ENCODE peak calls at places on chromosomes 5 and 9, in five cellular contexts. P, X, C, S and O are unnamed samples.

GRCh38 chr5:158552241-158552640 is 547.5 kb downstream of the EBF1 start:
- DNase-seq in S (no peak), C (no peak), P (no peak), X (no peak), O (no peak)

GRCh38 chr9:108377382-108377781 is 478.4 kb downstream of the ACTL7B start:
- DNase-seq in C (no peak), P (no peak), X (no peak), S (no peak), O (no peak)

GRCh38 chr9:93676310-93677054 is 100.1 kb downstream of the PHF2 start:
- DNase-seq in P (no peak), X (no peak), S (no peak), C (no peak), O (peak)

GRCh38 chr5:169152453-169152852 is 148.5 kb downstream of the SLIT3 start:
- DNase-seq in P (no peak), X (no peak), C (no peak), S (no peak), O (no peak)

GRCh38 chr5:68953151-68953884 is 140.5 kb upstream of the SLC30A5 start:
- DNase-seq in X (no peak), S (no peak), P (no peak), C (peak), O (no peak)

GRCh38 chr9:130311774-130312140 is 46.2 kb downstream of the HMCN2 start:
- DNase-seq in S (no peak), P (no peak), C (no peak), X (no peak), O (peak)

GRCh38 chr9:135353935-135354334 is 125.6 kb upstream of the PPP1R26 start:
- DNase-seq in X (no peak), C (no peak), P (no peak), S (no peak), O (no peak)

GRCh38 chr5:79962580-79963222 is 28.4 kb downstream of the MTX3 start:
- DNase-seq in P (no peak), X (no peak), S (peak), C (peak), O (no peak)

GRCh38 chr5:55897206-55897894 is 46.2 kb downstream of the IL31RA start:
- DNase-seq in S (no peak), P (no peak), C (no peak), X (no peak), O (no peak)

GRCh38 chr5:53603009-53603687 is 42.7 kb downstream of the NDUFS4 start:
- DNase-seq in X (no peak), C (no peak), P (no peak), S (no peak), O (peak)

GRCh38 chr5:78642701-78643100 is 5.9 kb downstream of the LHFPL2 start:
- DNase-seq in S (no peak), C (no peak), P (no peak), X (no peak), O (no peak)

GRCh38 chr5:102796014-102796413 is 40.9 kb downstream of the PAM start:
- DNase-seq in S (peak), C (no peak), X (no peak), P (no peak), O (no peak)

GRCh38 chr5:170630711-170631141 is 126.9 kb downstream of the KCNIP1 start:
- DNase-seq in X (peak), P (no peak), S (peak), C (no peak), O (no peak)

GRCh38 chr9:130246126-130246525 is 19.4 kb upstream of the HMCN2 start:
- DNase-seq in S (no peak), C (no peak), X (no peak), P (no peak), O (no peak)